ENCODE peak calls at places on chromosomes 6 and 20, in four cellular contexts. P is upper lobe of right lung, J is SJSA1, H is progenitor cell of endocrine pancreas. V is an unnamed sample.

GRCh38 chr20:46243707-46244628 is 64.3 kb downstream of the CDH22 start:
- DNase-seq in J (no peak), P (no peak), H (no peak), V (peak; percentile 70)

GRCh38 chr6:43673444-43674063 is 14.0 kb downstream of the MRPS18A start:
- DNase-seq in J (no peak), P (no peak), H (no peak), V (no peak)

GRCh38 chr6:166307082-166307980 is 861 bp downstream of the PRR18 start:
- DNase-seq in H (peak; percentile 32), J (no peak), P (no peak), V (no peak)

GRCh38 chr20:62832951-62833391 is 16.1 kb downstream of the COL9A3 start:
- DNase-seq in P (no peak), J (no peak), H (no peak), V (no peak)

GRCh38 chr6:14149053-14149746 is 31.6 kb downstream of the CD83 start:
- DNase-seq in P (no peak), H (no peak), J (no peak), V (no peak)

GRCh38 chr6:4788953-4789584 is 12.9 kb downstream of the CDYL start:
- DNase-seq in P (no peak), H (no peak), J (no peak), V (no peak)

GRCh38 chr6:12011276-12012112 is 618 bp upstream of the HIVEP1 start:
- DNase-seq in J (peak; percentile 99), P (peak; percentile 99), H (peak; percentile 92), V (peak; percentile 96)

GRCh38 chr6:16249971-16250370 is 11.6 kb downstream of the GMPR start:
- DNase-seq in H (no peak), P (no peak), J (no peak), V (no peak)

V was measured in H54.